ENCODE peak calls at places on chromosome 17, in nine cellular contexts. Y, G, W, K, Z, L, I, A and F are unnamed samples.

GRCh38 chr17:31537558-31537957 is 146.1 kb downstream of the RAB11FIP4 start:
- DNase-seq in Y (no peak), G (no peak), W (no peak), K (no peak), Z (no peak), L (peak), I (no peak), A (no peak), F (peak)

GRCh38 chr17:40536731-40537171 is 28.5 kb downstream of the CCR7 start:
- DNase-seq in Y (peak), G (no peak), W (no peak), K (no peak), Z (no peak), L (peak), I (no peak), A (no peak), F (peak)

GRCh38 chr17:73269329-73269615 is 7.6 kb upstream of the CPSF4L start:
- DNase-seq in Y (no peak), G (no peak), W (no peak), K (no peak), Z (no peak), L (no peak), I (no peak), A (no peak), F (no peak)

GRCh38 chr17:64209983-64210382 is 53.1 kb downstream of the TEX2 start:
- DNase-seq in Y (no peak), G (no peak), W (no peak), K (no peak), Z (no peak), L (no peak), I (no peak), A (no peak), F (no peak)

GRCh38 chr17:5826384-5826783 is 242.1 kb upstream of the NLRP1 start:
- DNase-seq in Y (no peak), G (no peak), W (no peak), K (no peak), Z (no peak), L (no peak), I (no peak), A (no peak), F (peak)

GRCh38 chr17:63356275-63356905 is 89.7 kb downstream of the CYB561 start:
- DNase-seq in Y (no peak), G (no peak), W (peak), K (peak), Z (no peak), L (peak), I (no peak), A (no peak), F (peak)

GRCh38 chr17:81429813-81430510 is 34.7 kb downstream of the BAHCC1 start:
- DNase-seq in Y (no peak), G (no peak), W (no peak), K (no peak), Z (no peak), L (peak), I (no peak), A (no peak), F (peak)

GRCh38 chr17:32487460-32488176 is 825 bp downstream of the CDK5R1 start:
- DNase-seq in Y (no peak), G (no peak), W (no peak), K (no peak), Z (no peak), L (no peak), I (no peak), A (no peak), F (peak)

GRCh38 chr17:76775021-76775420 is 37.1 kb downstream of the MFSD11 start:
- DNase-seq in Y (no peak), G (no peak), W (no peak), K (no peak), Z (no peak), L (no peak), I (no peak), A (no peak), F (no peak)

GRCh38 chr17:32927724-32928526 is at the start of gene TMEM98:
- DNase-seq in Y (no peak), G (no peak), W (no peak), K (no peak), Z (no peak), L (peak), I (no peak), A (no peak), F (peak)

GRCh38 chr17:2128011-2128410 is 73.1 kb downstream of the HIC1 start:
- DNase-seq in Y (no peak), G (no peak), W (no peak), K (no peak), Z (no peak), L (no peak), I (no peak), A (no peak), F (no peak)

GRCh38 chr17:760371-760770 is 8.3 kb upstream of the GEMIN4 start:
- DNase-seq in Y (no peak), G (peak), W (no peak), K (no peak), Z (no peak), L (no peak), I (no peak), A (no peak), F (no peak)

GRCh38 chr17:50865060-50865867 is 890 bp downstream of the TOB1 start:
- DNase-seq in Y (peak), G (peak), W (no peak), K (peak), Z (peak), L (peak), I (peak), A (peak), F (peak)

GRCh38 chr17:17132746-17133145 is 73.4 kb downstream of the PLD6 start:
- DNase-seq in Y (no peak), G (no peak), W (no peak), K (no peak), Z (no peak), L (no peak), I (no peak), A (no peak), F (no peak)

GRCh38 chr17:75830168-75831031 is 13.8 kb downstream of the UNC13D start:
- DNase-seq in Y (peak), G (no peak), W (no peak), K (no peak), Z (no peak), L (no peak), I (no peak), A (peak), F (no peak)

GRCh38 chr17:61385869-61386245 is 13.8 kb upstream of the TBX2 start:
- DNase-seq in Y (no peak), G (no peak), W (no peak), K (no peak), Z (no peak), L (no peak), I (no peak), A (no peak), F (peak)
- TF ChIP-seq CTCF in Y (no peak), G (no peak), W (no peak), K (no peak), Z (no peak), L (no peak), I (no peak), A (no peak), F (no peak)

DNA sequence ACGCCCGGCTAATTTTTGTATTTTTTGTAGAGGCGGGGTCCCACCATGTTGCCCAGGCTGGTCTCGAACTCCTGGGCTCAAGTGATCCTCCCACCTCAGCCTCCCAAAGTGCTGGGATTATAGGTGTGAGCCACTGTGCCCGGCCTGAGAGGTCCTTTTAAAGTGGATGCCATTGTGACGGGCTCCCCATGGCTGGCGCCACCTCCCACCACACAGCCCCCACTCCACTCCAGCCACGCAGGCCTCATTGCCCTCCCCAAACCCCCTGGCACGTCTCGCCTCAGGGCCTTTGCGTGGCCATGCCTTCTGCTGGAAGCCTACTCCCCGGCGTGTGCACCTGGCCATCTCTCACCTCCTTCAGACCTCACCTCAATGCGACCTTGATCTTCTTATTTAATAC is 11.9 kb upstream of the KDM6B start:
- DNase-seq in Y (no peak), G (no peak), W (no peak), K (no peak), Z (no peak), L (no peak), I (no peak), A (no peak), F (no peak)
- H3K4me3 ChIP-seq in Y (no peak), G (no peak), W (no peak), K (no peak), Z (no peak), L (no peak), I (no peak), A (no peak), F (no peak)

DNA sequence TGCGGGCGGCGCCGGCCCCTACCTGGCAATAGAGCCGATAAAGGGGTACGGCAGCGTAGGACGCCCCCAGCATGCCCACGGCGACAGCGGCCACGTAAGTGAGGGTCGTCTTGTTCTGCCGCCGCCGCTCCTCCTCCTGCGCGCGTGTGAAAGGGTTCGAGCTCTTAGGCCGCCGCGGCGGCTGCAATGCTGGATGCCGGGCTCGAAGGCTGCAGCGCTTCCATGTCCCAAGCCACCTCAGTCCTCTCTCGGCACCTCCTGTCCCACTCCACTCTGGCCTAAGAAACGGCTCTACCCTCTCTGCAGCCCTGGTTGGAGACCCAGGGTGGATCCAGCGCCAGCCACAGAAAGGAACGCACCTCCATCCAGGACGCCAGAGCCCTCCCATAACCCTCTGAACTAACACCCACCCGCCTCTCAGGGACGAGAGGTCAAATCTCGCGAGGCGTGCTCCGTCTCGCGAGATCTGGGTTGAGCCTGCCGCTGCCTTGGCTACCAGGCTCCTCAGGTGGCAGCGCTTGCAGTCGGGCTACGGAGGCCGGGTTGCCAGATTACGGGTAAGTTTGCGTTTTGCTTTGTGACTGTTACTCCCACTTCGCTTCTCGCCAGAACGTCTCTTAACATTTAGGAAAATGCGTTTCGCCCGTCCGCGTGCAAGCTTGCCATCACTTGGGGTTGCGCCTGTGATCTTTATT is at the start of the genes COX11 and STXBP4:
- DNase-seq in Y (peak), G (peak), W (peak), K (peak), Z (peak), L (peak), I (peak), A (peak), F (peak)
- TF ChIP-seq CTCF in Y (peak), G (peak), W (peak), K (peak), Z (no peak), L (peak), I (no peak), A (no peak), F (no peak)

GRCh38 chr17:15928286-15928785 is 16.6 kb upstream of the ADORA2B start:
- DNase-seq in Y (peak), G (no peak), W (no peak), K (no peak), Z (no peak), L (no peak), I (no peak), A (no peak), F (no peak)
- H3K4me3 ChIP-seq in Y (no peak), G (no peak), W (no peak), K (no peak), Z (no peak), L (no peak), I (no peak), A (no peak), F (no peak)